ENCODE peak calls at places on chromosomes 6 and 20, in eight cellular contexts. S is A549; J is T-cell; H is T follicular helper cell; Y is T-helper 17 cell; I is stimulated activated naive CD4-positive, alpha-beta T cell; C is right cardiac atrium; M is AG08395. O is an unnamed sample.

GRCh38 chr20:54078296-54078695 is 7.9 kb upstream of the BCAS1 start:
- DNase-seq in H (no peak), S (no peak), C (no peak), Y (no peak), J (no peak), I (no peak), M (no peak), O (no peak)

GRCh38 chr6:21612067-21612745 is 18.7 kb downstream of the SOX4 start:
- DNase-seq in I (no peak), H (no peak), S (no peak), Y (no peak), J (no peak), C (no peak), M (no peak), O (no peak)

GRCh38 chr20:10524034-10524476 is 89.0 kb downstream of the SLX4IP start:
- DNase-seq in J (no peak), C (peak; percentile 71), H (no peak), Y (no peak), I (no peak), M (no peak), S (no peak), O (no peak)

GRCh38 chr20:37529214-37529967 is 1.7 kb upstream of the BLCAP start:
- DNase-seq in I (no peak), J (no peak), S (no peak), H (no peak), Y (no peak), C (no peak), M (no peak), O (no peak)

GRCh38 chr6:4587171-4587570 is 189.0 kb upstream of the CDYL start:
- DNase-seq in S (no peak), Y (no peak), M (no peak), C (no peak), H (no peak), I (no peak), J (no peak), O (no peak)

GRCh38 chr20:50464026-50464724 is 46.0 kb upstream of the PTPN1 start:
- DNase-seq in J (peak; percentile 48), H (peak; percentile 16), C (peak; percentile 68), I (peak; percentile 42), S (peak; percentile 57), Y (peak; percentile 31), M (peak; percentile 62), O (no peak)

GRCh38 chr6:110573537-110573936 is 97.1 kb upstream of the SLC22A16 start:
- DNase-seq in S (no peak), J (no peak), M (no peak), C (no peak), H (no peak), Y (no peak), I (no peak), O (no peak)

GRCh38 chr20:9647741-9648140 is 133.4 kb downstream of the LAMP5 start:
- DNase-seq in H (no peak), S (no peak), I (no peak), Y (no peak), J (no peak), C (no peak), M (no peak), O (no peak)

GRCh38 chr20:3068986-3069900 is 2.2 kb upstream of the OXT start:
- DNase-seq in Y (no peak), I (peak; percentile 66), C (no peak), S (no peak), J (peak; percentile 38), M (no peak), H (peak; percentile 31), O (no peak)

GRCh38 chr6:3294921-3295871 is 36.4 kb downstream of the PSMG4 start:
- DNase-seq in Y (no peak), M (no peak), H (no peak), S (no peak), C (no peak), J (no peak), I (no peak), O (peak; percentile 41)

GRCh38 chr6:11324453-11325023 is 92.1 kb upstream of the NEDD9 start:
- DNase-seq in H (no peak), I (no peak), C (no peak), M (no peak), S (no peak), J (no peak), Y (no peak), O (no peak)

GRCh38 chr6:208379-208778 is 83.9 kb upstream of the DUSP22 start:
- DNase-seq in J (no peak), M (no peak), H (no peak), C (no peak), S (no peak), Y (no peak), I (no peak), O (no peak)

GRCh38 chr6:132153221-132153896 is 202.2 kb upstream of the CCN2 start:
- DNase-seq in M (peak; percentile 76), J (no peak), Y (no peak), H (no peak), C (no peak), S (no peak), I (no peak), O (no peak)

GRCh38 chr20:49886571-49887203 is 28.6 kb downstream of the SPATA2 start:
- DNase-seq in S (no peak), M (no peak), J (no peak), C (no peak), I (no peak), H (no peak), Y (no peak), O (no peak)

GRCh38 chr6:130713144-130713543 is 114.1 kb upstream of the SMLR1 start:
- DNase-seq in J (no peak), H (no peak), M (no peak), S (no peak), I (no peak), C (no peak), Y (no peak), O (no peak)

GRCh38 chr20:59850018-59850641 is 83.3 kb downstream of the SYCP2 start:
- DNase-seq in C (no peak), Y (no peak), M (peak; percentile 29), J (no peak), S (peak; percentile 25), I (no peak), H (no peak), O (no peak)

GRCh38 chr6:31004285-31004684 is 6.0 kb upstream of the MUC22 start:
- DNase-seq in C (no peak), J (no peak), S (no peak), I (no peak), H (no peak), Y (no peak), M (no peak), O (no peak)

GRCh38 chr6:47733879-47734558 is 35.6 kb downstream of the ADGRF4 start:
- DNase-seq in J (no peak), C (no peak), S (no peak), H (no peak), Y (no peak), M (no peak), I (no peak), O (no peak)

GRCh38 chr6:149846321-149846720 is 17.8 kb downstream of the LRP11 start:
- DNase-seq in J (no peak), Y (no peak), C (no peak), I (no peak), M (peak; percentile 53), S (no peak), H (no peak), O (no peak)

GRCh38 chr6:141956046-141956761 is 176.5 kb upstream of the GJE1 start:
- DNase-seq in I (no peak), S (no peak), C (no peak), J (no peak), H (no peak), Y (no peak), M (peak; percentile 24), O (no peak)

GRCh38 chr20:38603286-38603685 is 1.7 kb downstream of the ARHGAP40 start:
- DNase-seq in I (no peak), M (no peak), J (no peak), C (no peak), S (no peak), H (no peak), Y (no peak), O (no peak)

GRCh38 chr6:105753184-105754097 is 332.7 kb upstream of the PRDM1 start:
- DNase-seq in S (no peak), I (no peak), Y (no peak), C (no peak), H (no peak), M (peak; percentile 40), J (no peak), O (no peak)

GRCh38 chr6:47047479-47048411 is 5.6 kb upstream of the ADGRF1 start:
- DNase-seq in S (peak; percentile 17), H (no peak), M (peak; percentile 74), Y (no peak), I (no peak), C (peak; percentile 14), J (no peak), O (peak; percentile 25)

GRCh38 chr20:36063916-36064660 is 90.5 kb upstream of the EPB41L1 start:
- DNase-seq in Y (no peak), C (no peak), H (no peak), J (no peak), M (no peak), I (no peak), S (no peak), O (no peak)

GRCh38 chr20:24648481-24648880 is 179.1 kb downstream of the SYNDIG1 start:
- DNase-seq in C (peak; percentile 55), I (no peak), M (peak; percentile 15), J (no peak), Y (no peak), H (no peak), S (no peak), O (no peak)

GRCh38 chr6:139540276-139540675 is 165.8 kb upstream of the CITED2 start:
- DNase-seq in C (no peak), M (peak; percentile 56), S (no peak), J (peak; percentile 37), Y (no peak), H (peak; percentile 26), I (peak; percentile 18), O (no peak)

GRCh38 chr6:33176906-33177305 is 15.4 kb downstream of the COL11A2 start:
- DNase-seq in Y (no peak), I (no peak), C (no peak), H (no peak), S (no peak), M (no peak), J (no peak), O (no peak)

GRCh38 chr6:31083742-31084354 is 28.5 kb downstream of the C6orf15 start:
- DNase-seq in M (peak; percentile 36), S (no peak), J (peak; percentile 24), H (peak; percentile 14), Y (no peak), C (peak; percentile 48), I (no peak), O (no peak)

O was measured in hippocampal formation.